ENCODE peak calls at places on chromosomes 6 and 20, in seven cellular contexts. J is SK-N-SH, H is H1, K is HepG2, G is K562, I is HCT116, W is GM12878. D is an unnamed sample.

GRCh38 chr20:17570347-17571152 is 675 bp downstream of the DSTN start:
- DNase-seq in J (peak; percentile 81), H (no peak), K (peak; percentile 61), G (peak; percentile 42), I (peak; percentile 15), W (no peak), D (no peak)

GRCh38 chr20:24959591-24960301 is 10.7 kb downstream of the CST7 start:
- DNase-seq in J (no peak), H (no peak), K (no peak), G (no peak), I (no peak), W (no peak), D (no peak)

GRCh38 chr20:17281478-17281877 is 54.6 kb downstream of the PCSK2 start:
- DNase-seq in J (peak; percentile 30), H (no peak), K (peak; percentile 64), G (peak; percentile 4), I (peak; percentile 3), W (no peak), D (no peak)

GRCh38 chr6:128767705-128768104 is 115.2 kb upstream of the LAMA2 start:
- DNase-seq in J (no peak), H (no peak), K (no peak), G (no peak), I (no peak), W (no peak), D (no peak)

GRCh38 chr6:72712921-72713320 is 91.1 kb downstream of the KCNQ5 start:
- DNase-seq in J (no peak), H (no peak), K (no peak), G (no peak), I (no peak), W (no peak), D (no peak)

GRCh38 chr20:11972478-11972877 is 54.8 kb downstream of the BTBD3 start:
- DNase-seq in J (no peak), H (no peak), K (no peak), G (no peak), I (no peak), W (no peak), D (no peak)

GRCh38 chr6:152121910-152122309 is 314.4 kb downstream of the ESR1 start:
- DNase-seq in J (no peak), H (no peak), K (no peak), G (no peak), I (no peak), W (no peak), D (no peak)

GRCh38 chr6:48664850-48665249 is 553.9 kb upstream of the PTCHD4 start:
- DNase-seq in J (no peak), H (no peak), K (no peak), G (no peak), I (no peak), W (no peak), D (no peak)

GRCh38 chr6:329888-330691 is 37.8 kb downstream of the DUSP22 start:
- DNase-seq in J (peak; percentile 45), H (no peak), K (no peak), G (peak; percentile 48), I (no peak), W (no peak), D (no peak)

GRCh38 chr6:105600342-105601293 is 197.7 kb upstream of the PREP start:
- DNase-seq in J (no peak), H (no peak), K (no peak), G (no peak), I (no peak), W (no peak), D (no peak)

GRCh38 chr6:41494212-41495115 is 51.7 kb upstream of the FOXP4 start:
- DNase-seq in J (no peak), H (no peak), K (no peak), G (no peak), I (no peak), W (no peak), D (no peak)

GRCh38 chr20:56359212-56360132 is 698 bp downstream of the FAM210B start:
- DNase-seq in J (peak; percentile 65), H (no peak), K (peak; percentile 79), G (no peak), I (no peak), W (no peak), D (peak; percentile 65)

GRCh38 chr6:62393608-62394007 is 107.6 kb upstream of the KHDRBS2 start:
- DNase-seq in J (no peak), H (peak; percentile 21), K (no peak), G (no peak), I (no peak), W (no peak), D (no peak)

GRCh38 chr20:24790746-24791283 is 158.3 kb upstream of the CST7 start:
- DNase-seq in J (no peak), H (no peak), K (no peak), G (no peak), I (no peak), W (no peak), D (no peak)

GRCh38 chr6:166194885-166195860 is 27.5 kb upstream of the TBXT start:
- DNase-seq in J (no peak), H (no peak), K (no peak), G (no peak), I (no peak), W (no peak), D (peak; percentile 42)

GRCh38 chr20:43508604-43509040 is 1.1 kb downstream of the L3MBTL1 start:
- DNase-seq in J (peak; percentile 43), H (no peak), K (no peak), G (peak; percentile 58), I (no peak), W (no peak), D (no peak)

GRCh38 chr6:26152226-26153101 is 65.2 kb downstream of the HFE start:
- DNase-seq in J (no peak), H (no peak), K (peak; percentile 23), G (no peak), I (no peak), W (no peak), D (no peak)

GRCh38 chr6:143061597-143062385 is 1.1 kb downstream of the AIG1 start:
- DNase-seq in J (no peak), H (no peak), K (peak; percentile 86), G (no peak), I (no peak), W (no peak), D (no peak)

GRCh38 chr6:107272246-107272645 is 156.9 kb upstream of the BEND3 start:
- DNase-seq in J (no peak), H (no peak), K (no peak), G (no peak), I (no peak), W (no peak), D (peak; percentile 54)

GRCh38 chr6:155670655-155671054 is 215.0 kb upstream of the NOX3 start:
- DNase-seq in J (no peak), H (no peak), K (no peak), G (no peak), I (no peak), W (no peak), D (no peak)

GRCh38 chr6:63299667-63300066 is 20.1 kb downstream of the LGSN start:
- DNase-seq in J (no peak), H (no peak), K (no peak), G (no peak), I (no peak), W (no peak), D (no peak)

GRCh38 chr20:56380375-56380774 is 11.6 kb downstream of the AURKA start:
- DNase-seq in J (no peak), H (no peak), K (no peak), G (no peak), I (no peak), W (no peak), D (no peak)

GRCh38 chr20:53524589-53525311 is 68.9 kb downstream of the ZNF217 start:
- DNase-seq in J (no peak), H (no peak), K (no peak), G (no peak), I (no peak), W (no peak), D (no peak)

GRCh38 chr6:33744895-33745546 is 1.7 kb downstream of the IP6K3 start:
- DNase-seq in J (no peak), H (no peak), K (no peak), G (no peak), I (no peak), W (no peak), D (no peak)

GRCh38 chr6:17725083-17725482 is 18.4 kb upstream of the NUP153 start:
- DNase-seq in J (peak; percentile 71), H (peak; percentile 69), K (peak; percentile 82), G (peak; percentile 82), I (no peak), W (no peak), D (no peak)
- TF ChIP-seq JUND in J (no peak), H (no peak), K (no peak), G (no peak), I (no peak), W (no peak), D (no peak)

GRCh38 chr6:140043762-140044378 is 669.4 kb upstream of the CITED2 start:
- DNase-seq in J (no peak), H (no peak), K (no peak), G (no peak), I (peak; percentile 43), W (no peak), D (no peak)
- TF ChIP-seq JUND in J (peak; percentile 35), H (no peak), K (no peak), G (no peak), I (peak; percentile 61), W (no peak), D (no peak)

GRCh38 chr20:19860742-19861141 is 102.7 kb downstream of the RIN2 start:
- DNase-seq in J (no peak), H (no peak), K (no peak), G (no peak), I (no peak), W (peak; percentile 21), D (no peak)
- TF ChIP-seq JUND in J (no peak), H (no peak), K (no peak), G (no peak), I (no peak), W (no peak), D (no peak)

GRCh38 chr20:62009322-62009721 is 56.4 kb downstream of the TAF4 start:
- DNase-seq in J (no peak), H (no peak), K (no peak), G (no peak), I (no peak), W (no peak), D (no peak)

GRCh38 chr20:62009869-62010445 is 55.7 kb downstream of the TAF4 start:
- DNase-seq in J (no peak), H (no peak), K (no peak), G (no peak), I (no peak), W (no peak), D (no peak)

GRCh38 chr20:62010551-62011402 is 54.9 kb downstream of the TAF4 start:
- DNase-seq in J (peak; percentile 93), H (peak; percentile 23), K (peak; percentile 64), G (peak; percentile 73), I (peak; percentile 10), W (peak; percentile 7), D (peak; percentile 70)

GRCh38 chr20:62007127-62007647 is 58.5 kb downstream of the TAF4 start:
- DNase-seq in J (no peak), H (no peak), K (no peak), G (no peak), I (no peak), W (no peak), D (no peak)

DNA sequence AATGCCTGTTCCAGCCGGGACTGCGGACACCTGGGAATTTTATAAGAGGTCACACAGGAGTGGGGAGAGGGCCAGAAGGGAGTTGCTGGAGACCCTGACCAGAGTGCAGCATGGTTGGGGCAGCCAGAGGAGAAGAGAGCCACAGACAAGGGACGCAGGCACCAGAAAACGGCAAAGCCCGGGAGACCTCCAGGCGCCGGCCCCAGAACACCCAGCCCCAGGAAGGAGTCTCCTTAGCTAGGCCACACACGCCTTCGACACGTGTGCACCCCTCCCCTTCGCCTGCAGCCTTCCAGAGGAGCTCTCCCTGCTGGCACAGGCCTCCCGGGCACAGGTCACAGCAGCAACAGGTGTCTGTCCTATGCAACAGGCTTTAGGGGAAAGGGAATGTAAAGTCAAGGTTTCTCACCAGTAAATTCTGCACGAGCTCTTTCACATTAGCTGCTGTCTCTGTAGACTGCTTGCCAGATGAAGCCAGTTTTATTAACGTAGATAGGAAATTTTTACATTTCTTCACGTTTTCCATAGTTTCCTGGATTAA is 57.0 kb downstream of the TAF4 start:
- DNase-seq in J (no peak), H (no peak), K (no peak), G (no peak), I (no peak), W (no peak), D (no peak)
- TF ChIP-seq JUND in J (no peak), H (no peak), K (no peak), G (no peak), I (no peak), W (no peak), D (no peak)